ENCODE peak calls at places on chromosomes 16 and 17, in ten cellular contexts. One of them, this sample, is unnamed.

GRCh38 chr17:82216301-82217119 is 3.9 kb upstream of the CCDC57 start:
- DNase-seq in osteocyte: peak
- DNase-seq in nephron progenitor cell: no peak
- DNase-seq in A549: peak
- DNase-seq in CD8-positive, alpha-beta T cell: no peak
- DNase-seq in endodermal cell: no peak
- DNase-seq in lower leg skin: peak
- DNase-seq in astrocyte: peak
- DNase-seq in progenitor cell of endocrine pancreas: no peak
- DNase-seq in esophagus squamous epithelium: no peak
- DNase-seq in this sample: peak

GRCh38 chr16:10754941-10755340 is 11.3 kb downstream of the NUBP1 start:
- DNase-seq in A549: no peak
- DNase-seq in esophagus squamous epithelium: no peak
- DNase-seq in CD8-positive, alpha-beta T cell: no peak
- DNase-seq in nephron progenitor cell: no peak
- DNase-seq in astrocyte: peak
- DNase-seq in osteocyte: no peak
- DNase-seq in progenitor cell of endocrine pancreas: no peak
- DNase-seq in endodermal cell: no peak
- DNase-seq in lower leg skin: no peak
- DNase-seq in this sample: no peak

GRCh38 chr17:17131876-17132275 is 74.3 kb downstream of the PLD6 start:
- DNase-seq in osteocyte: no peak
- DNase-seq in esophagus squamous epithelium: no peak
- DNase-seq in CD8-positive, alpha-beta T cell: no peak
- DNase-seq in astrocyte: no peak
- DNase-seq in A549: no peak
- DNase-seq in nephron progenitor cell: no peak
- DNase-seq in endodermal cell: no peak
- DNase-seq in lower leg skin: no peak
- DNase-seq in progenitor cell of endocrine pancreas: no peak
- DNase-seq in this sample: no peak

GRCh38 chr16:51159864-51160263 is 8.8 kb upstream of the SALL1 start:
- DNase-seq in lower leg skin: no peak
- DNase-seq in A549: no peak
- DNase-seq in osteocyte: no peak
- DNase-seq in progenitor cell of endocrine pancreas: no peak
- DNase-seq in CD8-positive, alpha-beta T cell: no peak
- DNase-seq in endodermal cell: no peak
- DNase-seq in esophagus squamous epithelium: no peak
- DNase-seq in nephron progenitor cell: no peak
- DNase-seq in astrocyte: no peak
- DNase-seq in this sample: no peak

GRCh38 chr17:28325221-28325620 is 6.2 kb downstream of the TMEM97 start:
- DNase-seq in CD8-positive, alpha-beta T cell: no peak
- DNase-seq in progenitor cell of endocrine pancreas: no peak
- DNase-seq in endodermal cell: peak
- DNase-seq in lower leg skin: peak
- DNase-seq in esophagus squamous epithelium: no peak
- DNase-seq in astrocyte: no peak
- DNase-seq in nephron progenitor cell: no peak
- DNase-seq in A549: no peak
- DNase-seq in osteocyte: peak
- DNase-seq in this sample: no peak

GRCh38 chr17:58224315-58224714 is 5.3 kb upstream of the MKS1 start:
- DNase-seq in endodermal cell: no peak
- DNase-seq in nephron progenitor cell: no peak
- DNase-seq in progenitor cell of endocrine pancreas: no peak
- DNase-seq in astrocyte: peak
- DNase-seq in CD8-positive, alpha-beta T cell: no peak
- DNase-seq in A549: peak
- DNase-seq in osteocyte: no peak
- DNase-seq in lower leg skin: no peak
- DNase-seq in esophagus squamous epithelium: no peak
- DNase-seq in this sample: no peak

GRCh38 chr16:14436410-14436955 is 193.6 kb downstream of the PARN start:
- DNase-seq in osteocyte: peak
- DNase-seq in esophagus squamous epithelium: no peak
- DNase-seq in lower leg skin: no peak
- DNase-seq in CD8-positive, alpha-beta T cell: peak
- DNase-seq in nephron progenitor cell: no peak
- DNase-seq in astrocyte: no peak
- DNase-seq in A549: no peak
- DNase-seq in endodermal cell: no peak
- DNase-seq in progenitor cell of endocrine pancreas: no peak
- DNase-seq in this sample: no peak

GRCh38 chr17:63697341-63698286 is 2.3 kb downstream of the LIMD2 start:
- DNase-seq in astrocyte: no peak
- DNase-seq in nephron progenitor cell: no peak
- DNase-seq in lower leg skin: peak
- DNase-seq in esophagus squamous epithelium: no peak
- DNase-seq in endodermal cell: peak
- DNase-seq in osteocyte: no peak
- DNase-seq in A549: peak
- DNase-seq in progenitor cell of endocrine pancreas: no peak
- DNase-seq in CD8-positive, alpha-beta T cell: peak
- DNase-seq in this sample: peak

GRCh38 chr16:15857779-15858560 is 1.1 kb upstream of the MYH11 start:
- DNase-seq in endodermal cell: peak
- DNase-seq in CD8-positive, alpha-beta T cell: no peak
- DNase-seq in osteocyte: peak
- DNase-seq in progenitor cell of endocrine pancreas: peak
- DNase-seq in A549: no peak
- DNase-seq in esophagus squamous epithelium: no peak
- DNase-seq in astrocyte: peak
- DNase-seq in nephron progenitor cell: peak
- DNase-seq in lower leg skin: peak
- DNase-seq in this sample: no peak

GRCh38 chr16:22023505-22023904 is 15.6 kb downstream of the MOSMO start:
- DNase-seq in progenitor cell of endocrine pancreas: no peak
- DNase-seq in lower leg skin: no peak
- DNase-seq in A549: no peak
- DNase-seq in endodermal cell: no peak
- DNase-seq in astrocyte: no peak
- DNase-seq in nephron progenitor cell: no peak
- DNase-seq in CD8-positive, alpha-beta T cell: no peak
- DNase-seq in esophagus squamous epithelium: no peak
- DNase-seq in osteocyte: no peak
- DNase-seq in this sample: no peak

GRCh38 chr16:52535076-52535475 is 11.9 kb downstream of the TOX3 start:
- DNase-seq in endodermal cell: no peak
- DNase-seq in nephron progenitor cell: no peak
- DNase-seq in A549: no peak
- DNase-seq in progenitor cell of endocrine pancreas: no peak
- DNase-seq in astrocyte: no peak
- DNase-seq in osteocyte: no peak
- DNase-seq in CD8-positive, alpha-beta T cell: no peak
- DNase-seq in esophagus squamous epithelium: no peak
- DNase-seq in lower leg skin: no peak
- DNase-seq in this sample: no peak

GRCh38 chr16:65572156-65572555 is 450.3 kb upstream of the CDH11 start:
- DNase-seq in progenitor cell of endocrine pancreas: no peak
- DNase-seq in osteocyte: no peak
- DNase-seq in CD8-positive, alpha-beta T cell: no peak
- DNase-seq in endodermal cell: no peak
- DNase-seq in astrocyte: peak
- DNase-seq in A549: no peak
- DNase-seq in lower leg skin: no peak
- DNase-seq in esophagus squamous epithelium: no peak
- DNase-seq in nephron progenitor cell: no peak
- DNase-seq in this sample: no peak
- TF ChIP-seq CTCF in progenitor cell of endocrine pancreas: no peak
- TF ChIP-seq CTCF in osteocyte: no peak
- TF ChIP-seq CTCF in CD8-positive, alpha-beta T cell: no peak
- TF ChIP-seq CTCF in endodermal cell: no peak
- TF ChIP-seq CTCF in astrocyte: peak
- TF ChIP-seq CTCF in A549: no peak
- TF ChIP-seq CTCF in lower leg skin: no peak
- TF ChIP-seq CTCF in esophagus squamous epithelium: no peak
- TF ChIP-seq CTCF in nephron progenitor cell: no peak
- TF ChIP-seq CTCF in this sample: no peak

GRCh38 chr16:67177743-67178699 is 5.7 kb downstream of the MATCAP1 start:
- DNase-seq in esophagus squamous epithelium: no peak
- DNase-seq in nephron progenitor cell: peak
- DNase-seq in endodermal cell: peak
- DNase-seq in A549: peak
- DNase-seq in astrocyte: no peak
- DNase-seq in CD8-positive, alpha-beta T cell: no peak
- DNase-seq in lower leg skin: no peak
- DNase-seq in progenitor cell of endocrine pancreas: peak
- DNase-seq in osteocyte: no peak
- DNase-seq in this sample: no peak
- TF ChIP-seq CTCF in esophagus squamous epithelium: no peak
- TF ChIP-seq CTCF in nephron progenitor cell: no peak
- TF ChIP-seq CTCF in endodermal cell: peak
- TF ChIP-seq CTCF in A549: no peak
- TF ChIP-seq CTCF in astrocyte: no peak
- TF ChIP-seq CTCF in CD8-positive, alpha-beta T cell: no peak
- TF ChIP-seq CTCF in lower leg skin: no peak
- TF ChIP-seq CTCF in progenitor cell of endocrine pancreas: no peak
- TF ChIP-seq CTCF in osteocyte: no peak
- TF ChIP-seq CTCF in this sample: peak

DNA sequence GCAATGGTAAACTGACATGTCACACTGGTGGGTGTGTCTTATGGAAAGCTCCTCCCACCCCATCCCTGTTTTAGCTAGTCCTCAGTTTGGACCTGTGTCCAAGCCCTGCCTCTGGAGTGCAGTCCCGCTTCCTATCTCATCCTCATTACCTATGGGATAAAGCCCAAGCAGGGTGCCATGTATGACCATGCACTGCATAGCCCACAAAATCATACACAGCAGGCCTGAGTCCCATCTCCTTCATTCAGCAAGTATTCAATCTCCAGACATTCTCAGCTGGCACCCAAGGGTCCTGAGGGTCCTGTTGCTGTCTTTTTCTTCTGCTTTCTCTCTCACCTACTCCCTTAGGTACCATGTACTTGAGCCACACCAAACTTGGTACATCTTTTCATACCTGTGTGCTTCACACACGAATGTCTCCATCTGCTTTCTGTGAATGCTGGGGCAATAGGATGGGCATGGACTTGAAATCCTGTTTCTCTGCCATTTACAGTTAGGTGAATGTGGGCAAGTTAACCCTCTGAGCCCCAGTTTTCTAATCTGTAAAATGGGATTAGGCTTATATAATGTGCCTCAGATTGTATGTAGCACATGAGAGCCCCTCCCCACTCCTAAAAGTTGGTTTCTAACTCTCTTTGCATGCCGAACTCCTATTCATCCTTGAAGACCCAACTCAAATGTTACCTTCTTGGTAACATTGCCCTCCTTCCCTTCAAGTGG is 28.5 kb downstream of the TNS4 start:
- DNase-seq in CD8-positive, alpha-beta T cell: no peak
- DNase-seq in nephron progenitor cell: no peak
- DNase-seq in endodermal cell: no peak
- DNase-seq in astrocyte: no peak
- DNase-seq in A549: peak
- DNase-seq in esophagus squamous epithelium: no peak
- DNase-seq in progenitor cell of endocrine pancreas: no peak
- DNase-seq in osteocyte: no peak
- DNase-seq in lower leg skin: no peak
- DNase-seq in this sample: no peak
- TF ChIP-seq CTCF in CD8-positive, alpha-beta T cell: no peak
- TF ChIP-seq CTCF in nephron progenitor cell: no peak
- TF ChIP-seq CTCF in endodermal cell: no peak
- TF ChIP-seq CTCF in astrocyte: no peak
- TF ChIP-seq CTCF in A549: no peak
- TF ChIP-seq CTCF in esophagus squamous epithelium: no peak
- TF ChIP-seq CTCF in progenitor cell of endocrine pancreas: no peak
- TF ChIP-seq CTCF in osteocyte: no peak
- TF ChIP-seq CTCF in lower leg skin: no peak
- TF ChIP-seq CTCF in this sample: no peak

GRCh38 chr16:85614338-85615013 is 1.4 kb downstream of the GSE1 start:
- DNase-seq in A549: no peak
- DNase-seq in endodermal cell: peak
- DNase-seq in nephron progenitor cell: no peak
- DNase-seq in progenitor cell of endocrine pancreas: no peak
- DNase-seq in CD8-positive, alpha-beta T cell: no peak
- DNase-seq in astrocyte: no peak
- DNase-seq in esophagus squamous epithelium: no peak
- DNase-seq in lower leg skin: no peak
- DNase-seq in osteocyte: no peak
- DNase-seq in this sample: no peak

GRCh38 chr16:85615014-85615851 is 2.1 kb downstream of the GSE1 start:
- DNase-seq in osteocyte: no peak
- DNase-seq in nephron progenitor cell: peak
- DNase-seq in lower leg skin: peak
- DNase-seq in progenitor cell of endocrine pancreas: peak
- DNase-seq in CD8-positive, alpha-beta T cell: peak
- DNase-seq in astrocyte: no peak
- DNase-seq in A549: peak
- DNase-seq in esophagus squamous epithelium: no peak
- DNase-seq in endodermal cell: peak
- DNase-seq in this sample: no peak

GRCh38 chr16:85616608-85617311 is 3.6 kb downstream of the GSE1 start:
- DNase-seq in nephron progenitor cell: peak
- DNase-seq in lower leg skin: no peak
- DNase-seq in progenitor cell of endocrine pancreas: no peak
- DNase-seq in esophagus squamous epithelium: peak
- DNase-seq in endodermal cell: no peak
- DNase-seq in astrocyte: no peak
- DNase-seq in CD8-positive, alpha-beta T cell: no peak
- DNase-seq in A549: no peak
- DNase-seq in osteocyte: no peak
- DNase-seq in this sample: peak

GRCh38 chr16:85617948-85618347 is 4.8 kb downstream of the GSE1 start:
- DNase-seq in astrocyte: no peak
- DNase-seq in esophagus squamous epithelium: no peak
- DNase-seq in nephron progenitor cell: no peak
- DNase-seq in osteocyte: no peak
- DNase-seq in lower leg skin: no peak
- DNase-seq in progenitor cell of endocrine pancreas: no peak
- DNase-seq in CD8-positive, alpha-beta T cell: no peak
- DNase-seq in endodermal cell: no peak
- DNase-seq in A549: no peak
- DNase-seq in this sample: no peak

DNA sequence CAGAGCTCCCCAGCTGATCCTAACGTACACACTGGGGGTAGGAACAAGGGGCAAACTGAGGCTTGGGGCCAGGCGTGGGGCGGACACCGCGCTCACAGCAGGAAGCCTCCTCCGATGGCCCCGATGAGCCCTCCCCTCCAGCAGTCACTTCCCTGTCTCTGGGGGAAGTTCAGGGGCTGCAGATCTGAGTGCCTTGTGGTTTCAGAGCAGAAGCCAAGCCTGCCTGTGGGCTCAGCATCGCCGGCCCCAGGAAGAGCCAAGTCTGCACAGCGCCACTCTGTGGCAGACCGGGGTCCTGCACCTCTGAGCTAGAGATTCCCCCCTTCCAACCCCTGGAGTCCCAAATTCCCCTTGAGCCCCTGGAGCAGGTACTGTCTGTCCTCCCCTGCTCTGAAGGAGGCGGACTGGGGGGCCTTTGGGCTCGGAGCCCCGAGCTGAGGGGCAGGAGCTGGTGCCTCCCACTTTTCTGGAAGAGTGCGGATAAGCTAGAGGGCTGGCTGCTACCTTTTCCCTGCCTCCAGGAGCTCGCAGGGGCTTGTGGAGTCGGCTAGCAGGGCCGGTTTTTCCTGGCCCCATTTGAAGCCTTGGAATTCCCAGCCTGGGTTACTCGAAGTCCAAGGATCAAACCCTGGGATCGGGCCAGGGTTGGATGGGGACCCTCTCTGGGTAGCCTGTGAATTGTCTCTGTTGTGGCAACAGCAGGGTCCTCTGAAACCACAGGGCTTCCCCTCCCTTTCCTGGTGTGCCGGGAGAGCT is 2.9 kb downstream of the GSE1 start:
- DNase-seq in esophagus squamous epithelium: peak
- DNase-seq in A549: peak
- DNase-seq in osteocyte: peak
- DNase-seq in endodermal cell: peak
- DNase-seq in nephron progenitor cell: peak
- DNase-seq in astrocyte: peak
- DNase-seq in CD8-positive, alpha-beta T cell: peak
- DNase-seq in lower leg skin: peak
- DNase-seq in progenitor cell of endocrine pancreas: peak
- DNase-seq in this sample: peak
- TF ChIP-seq CTCF in esophagus squamous epithelium: peak
- TF ChIP-seq CTCF in A549: peak
- TF ChIP-seq CTCF in osteocyte: peak
- TF ChIP-seq CTCF in endodermal cell: peak
- TF ChIP-seq CTCF in nephron progenitor cell: peak
- TF ChIP-seq CTCF in astrocyte: peak
- TF ChIP-seq CTCF in CD8-positive, alpha-beta T cell: peak
- TF ChIP-seq CTCF in lower leg skin: peak
- TF ChIP-seq CTCF in progenitor cell of endocrine pancreas: peak
- TF ChIP-seq CTCF in this sample: peak